ENCODE peak calls at places on chromosomes 16 and 17, in ten cellular contexts. P, B, R, N, J, A, O, H, U and Z are unnamed samples.

GRCh38 chr17:80485846-80486245 is 9.4 kb upstream of the NPTX1 start:
- DNase-seq in P (peak; percentile 2), B (no peak), R (no peak), N (no peak), J (peak; percentile 95), A (no peak), O (no peak), H (no peak), U (no peak), Z (no peak)

GRCh38 chr16:27223701-27224100 is 20.4 kb downstream of the KDM8 start:
- DNase-seq in P (no peak), B (no peak), R (no peak), N (no peak), J (no peak), A (no peak), O (no peak), H (no peak), U (no peak), Z (no peak)

GRCh38 chr16:66588981-66589713 is 9.9 kb downstream of the CMTM2 start:
- DNase-seq in P (peak; percentile 63), B (peak; percentile 61), R (peak; percentile 84), N (peak; percentile 37), J (no peak), A (peak; percentile 18), O (peak; percentile 42), H (no peak), U (peak; percentile 31), Z (no peak)

GRCh38 chr16:68746951-68747350 is 9.9 kb downstream of the CDH1 start:
- DNase-seq in P (no peak), B (no peak), R (no peak), N (no peak), J (no peak), A (no peak), O (no peak), H (no peak), U (no peak), Z (no peak)

GRCh38 chr17:36524428-36524876 is 10.2 kb downstream of the MYO19 start:
- DNase-seq in P (no peak), B (no peak), R (no peak), N (peak; percentile 19), J (no peak), A (peak; percentile 41), O (no peak), H (no peak), U (no peak), Z (no peak)

GRCh38 chr17:56528636-56529170 is 64.8 kb upstream of the NOG start:
- DNase-seq in P (no peak), B (no peak), R (no peak), N (no peak), J (no peak), A (no peak), O (no peak), H (no peak), U (no peak), Z (no peak)

GRCh38 chr17:69853533-69854262 is 221.3 kb upstream of the KCNJ16 start:
- DNase-seq in P (no peak), B (peak; percentile 69), R (no peak), N (peak; percentile 45), J (no peak), A (no peak), O (no peak), H (no peak), U (no peak), Z (no peak)

GRCh38 chr16:70635356-70636016 is 10.9 kb upstream of the IL34 start:
- DNase-seq in P (no peak), B (no peak), R (no peak), N (peak; percentile 82), J (no peak), A (peak; percentile 84), O (no peak), H (peak; percentile 45), U (no peak), Z (no peak)

GRCh38 chr16:26605872-26606271 is 460.9 kb upstream of the C16orf82 start:
- DNase-seq in P (no peak), B (no peak), R (no peak), N (no peak), J (peak; percentile 31), A (no peak), O (no peak), H (no peak), U (no peak), Z (no peak)

GRCh38 chr16:31298340-31298739 is 38.6 kb downstream of the ITGAM start:
- DNase-seq in P (no peak), B (no peak), R (no peak), N (no peak), J (no peak), A (no peak), O (no peak), H (no peak), U (no peak), Z (no peak)

GRCh38 chr17:31446195-31446967 is 54.9 kb downstream of the RAB11FIP4 start:
- DNase-seq in P (no peak), B (no peak), R (no peak), N (peak; percentile 14), J (no peak), A (no peak), O (no peak), H (no peak), U (no peak), Z (no peak)

GRCh38 chr17:83086907-83087787 is 7.7 kb downstream of the METRNL start:
- DNase-seq in P (no peak), B (no peak), R (no peak), N (no peak), J (no peak), A (no peak), O (no peak), H (no peak), U (no peak), Z (no peak)

GRCh38 chr17:28957992-28958355 is 6.7 kb upstream of the PHF12 start:
- DNase-seq in P (no peak), B (no peak), R (peak; percentile 41), N (no peak), J (no peak), A (no peak), O (no peak), H (no peak), U (no peak), Z (no peak)

GRCh38 chr16:56795011-56795410 is 65.1 kb downstream of the NUP93 start:
- DNase-seq in P (no peak), B (no peak), R (no peak), N (no peak), J (no peak), A (no peak), O (no peak), H (peak; percentile 11), U (no peak), Z (no peak)

GRCh38 chr17:32854177-32854576 is 22.7 kb downstream of the MYO1D start:
- DNase-seq in P (no peak), B (no peak), R (no peak), N (peak; percentile 10), J (no peak), A (no peak), O (no peak), H (no peak), U (no peak), Z (no peak)

GRCh38 chr17:57604771-57605733 is 140.0 kb downstream of the CCDC182 start:
- DNase-seq in P (peak; percentile 39), B (peak; percentile 80), R (no peak), N (peak; percentile 54), J (peak; percentile 91), A (peak; percentile 55), O (no peak), H (peak; percentile 78), U (no peak), Z (no peak)

GRCh38 chr17:1162116-1162855 is 17.5 kb downstream of the ABR start:
- DNase-seq in P (no peak), B (no peak), R (no peak), N (no peak), J (peak; percentile 40), A (no peak), O (no peak), H (peak; percentile 79), U (no peak), Z (no peak)

GRCh38 chr16:56675685-56676210 is 6.1 kb downstream of the MT1H start:
- DNase-seq in P (no peak), B (no peak), R (peak; percentile 84), N (no peak), J (no peak), A (no peak), O (no peak), H (no peak), U (no peak), Z (no peak)

GRCh38 chr16:89484923-89485679 is 5.3 kb downstream of the ANKRD11 start:
- DNase-seq in P (no peak), B (no peak), R (peak; percentile 54), N (no peak), J (no peak), A (no peak), O (no peak), H (no peak), U (no peak), Z (no peak)

GRCh38 chr16:57507414-57508083 is 21.3 kb upstream of the DOK4 start:
- DNase-seq in P (no peak), B (no peak), R (no peak), N (no peak), J (peak; percentile 51), A (no peak), O (no peak), H (peak; percentile 22), U (no peak), Z (no peak)

GRCh38 chr17:74833501-74834361 is 26.0 kb downstream of the GRIN2C start:
- DNase-seq in P (no peak), B (no peak), R (no peak), N (peak; percentile 74), J (no peak), A (peak; percentile 52), O (no peak), H (no peak), U (no peak), Z (peak; percentile 36)

GRCh38 chr16:72443809-72444208 is 271.9 kb upstream of the PMFBP1 start:
- DNase-seq in P (no peak), B (no peak), R (no peak), N (peak; percentile 4), J (no peak), A (peak; percentile 18), O (no peak), H (no peak), U (no peak), Z (no peak)

GRCh38 chr16:48535831-48536599 is 74.0 kb downstream of the N4BP1 start:
- DNase-seq in P (peak; percentile 81), B (peak; percentile 73), R (no peak), N (peak; percentile 80), J (no peak), A (peak; percentile 31), O (no peak), H (no peak), U (no peak), Z (no peak)

GRCh38 chr16:73339821-73340220 is 291.9 kb upstream of the ZFHX3 start:
- DNase-seq in P (no peak), B (no peak), R (no peak), N (no peak), J (no peak), A (no peak), O (no peak), H (no peak), U (no peak), Z (no peak)

GRCh38 chr17:19579867-19580565 is 46.4 kb downstream of the SLC47A1 start:
- DNase-seq in P (no peak), B (no peak), R (peak; percentile 72), N (peak; percentile 1), J (no peak), A (no peak), O (no peak), H (no peak), U (no peak), Z (no peak)

GRCh38 chr17:63934391-63935112 is 2.4 kb upstream of the CD79B start:
- DNase-seq in P (no peak), B (no peak), R (no peak), N (no peak), J (no peak), A (no peak), O (no peak), H (no peak), U (no peak), Z (no peak)